ENCODE peak calls at places on chromosomes 7 and 10, in nine cellular contexts. N is stomach; E is adipocyte; W is brain microvascular endothelial cell; J is MG63; G is Karpas-422; S is BJ; L is OCI-LY7; Q is CD8-positive, alpha-beta T cell. B is an unnamed sample.

GRCh38 chr10:77816311-77816710 is 110.2 kb downstream of the DLG5 start:
- DNase-seq in J (no peak), E (no peak), Q (no peak), W (no peak), L (no peak), G (no peak), N (no peak), S (no peak), B (no peak)

GRCh38 chr7:11319491-11320274 is 346.0 kb downstream of the PHF14 start:
- DNase-seq in G (no peak), N (no peak), S (no peak), J (no peak), E (no peak), Q (no peak), W (peak), L (no peak), B (no peak)

GRCh38 chr7:23472556-23472955 is 2.3 kb upstream of the IGF2BP3 start:
- DNase-seq in S (no peak), L (no peak), J (no peak), G (peak), E (no peak), W (no peak), Q (no peak), N (no peak), B (no peak)

GRCh38 chr10:74026428-74026979 is 28.6 kb downstream of the VCL start:
- DNase-seq in W (no peak), Q (no peak), J (no peak), E (no peak), L (no peak), S (no peak), G (peak), N (no peak), B (no peak)

GRCh38 chr10:121302541-121303180 is 295.6 kb downstream of the FGFR2 start:
- DNase-seq in S (no peak), Q (no peak), N (no peak), E (no peak), W (no peak), J (no peak), L (no peak), G (no peak), B (no peak)

GRCh38 chr10:128140425-128140824 is 14.2 kb upstream of the MKI67 start:
- DNase-seq in W (no peak), J (no peak), Q (no peak), G (no peak), S (no peak), N (no peak), E (no peak), L (no peak), B (no peak)

GRCh38 chr7:147509052-147509480 is 1081.5 kb upstream of the C7orf33 start:
- DNase-seq in G (no peak), N (no peak), W (peak), Q (no peak), S (no peak), E (peak), J (no peak), L (no peak), B (no peak)

GRCh38 chr10:75042292-75042974 is 69.0 kb upstream of the SAMD8 start:
- DNase-seq in G (no peak), N (no peak), L (no peak), Q (peak), W (peak), S (peak), E (peak), J (no peak), B (no peak)

GRCh38 chr10:50739618-50740350 is at the start of gene ASAH2B:
- DNase-seq in J (peak), S (peak), L (peak), Q (peak), W (peak), G (peak), N (peak), E (peak), B (no peak)

GRCh38 chr7:38929460-38930171 is 20.6 kb upstream of the VPS41 start:
- DNase-seq in Q (no peak), L (no peak), G (no peak), W (no peak), E (no peak), S (no peak), J (no peak), N (no peak), B (no peak)

GRCh38 chr10:63703740-63704345 is 182.6 kb downstream of the REEP3 start:
- DNase-seq in J (no peak), G (no peak), S (no peak), Q (no peak), L (no peak), E (no peak), N (peak), W (no peak), B (no peak)

GRCh38 chr10:809671-810350 is 120.3 kb upstream of the DIP2C start:
- DNase-seq in Q (no peak), G (no peak), E (no peak), L (no peak), S (no peak), N (no peak), W (no peak), J (no peak), B (no peak)

GRCh38 chr7:12013983-12014382 is 182.0 kb upstream of the THSD7A start:
- DNase-seq in W (no peak), Q (no peak), N (no peak), G (peak), J (no peak), S (no peak), L (no peak), E (no peak), B (no peak)

GRCh38 chr10:78301891-78302738 is 268.5 kb downstream of the RPS24 start:
- DNase-seq in S (no peak), Q (no peak), W (no peak), E (peak), J (no peak), L (peak), G (no peak), N (no peak), B (no peak)

GRCh38 chr7:30625283-30625682 is 30.6 kb downstream of the GARS1 start:
- DNase-seq in W (no peak), J (no peak), Q (no peak), L (no peak), E (no peak), S (no peak), N (no peak), G (no peak), B (no peak)

GRCh38 chr7:91286432-91286831 is 22.2 kb downstream of the FZD1 start:
- DNase-seq in N (no peak), S (no peak), J (peak), W (no peak), Q (no peak), G (peak), L (no peak), E (no peak), B (no peak)

GRCh38 chr10:121926669-121927360 is 1.0 kb downstream of the ATE1 start:
- DNase-seq in G (peak), S (no peak), N (no peak), W (peak), L (peak), J (no peak), Q (no peak), E (peak), B (no peak)

GRCh38 chr7:45564886-45565455 is 9.2 kb upstream of the ADCY1 start:
- DNase-seq in Q (no peak), E (no peak), J (no peak), S (no peak), L (no peak), G (no peak), W (no peak), N (no peak), B (no peak)

GRCh38 chr7:50594734-50595537 is 29.7 kb upstream of the DDC start:
- DNase-seq in W (no peak), S (no peak), J (no peak), E (no peak), Q (no peak), L (no peak), G (peak), N (no peak), B (no peak)

GRCh38 chr10:127426746-127427145 is 122.4 kb upstream of the NPS start:
- DNase-seq in G (no peak), E (no peak), S (no peak), Q (no peak), J (peak), L (no peak), N (no peak), W (no peak), B (no peak)

GRCh38 chr7:114825423-114825951 is 96.4 kb upstream of the MDFIC start:
- DNase-seq in N (no peak), E (no peak), J (no peak), S (no peak), G (no peak), W (no peak), Q (no peak), L (no peak), B (no peak)

GRCh38 chr10:44975487-44976331 is 2.9 kb downstream of the DEPP1 start:
- DNase-seq in J (peak), E (peak), N (peak), L (no peak), S (no peak), G (no peak), W (peak), Q (no peak), B (no peak)

GRCh38 chr7:8536431-8536830 is 103.0 kb downstream of the NXPH1 start:
- DNase-seq in G (peak), E (no peak), N (no peak), Q (no peak), L (peak), S (no peak), J (no peak), W (no peak), B (peak)

GRCh38 chr7:98764946-98765345 is 104.9 kb downstream of the TMEM130 start:
- DNase-seq in N (no peak), E (no peak), S (no peak), G (no peak), L (no peak), Q (no peak), J (no peak), W (no peak), B (no peak)

GRCh38 chr7:128318696-128319095 is 25.0 kb downstream of the RBM28 start:
- DNase-seq in J (no peak), S (no peak), L (no peak), N (no peak), G (no peak), W (no peak), Q (no peak), E (no peak), B (no peak)

DNA sequence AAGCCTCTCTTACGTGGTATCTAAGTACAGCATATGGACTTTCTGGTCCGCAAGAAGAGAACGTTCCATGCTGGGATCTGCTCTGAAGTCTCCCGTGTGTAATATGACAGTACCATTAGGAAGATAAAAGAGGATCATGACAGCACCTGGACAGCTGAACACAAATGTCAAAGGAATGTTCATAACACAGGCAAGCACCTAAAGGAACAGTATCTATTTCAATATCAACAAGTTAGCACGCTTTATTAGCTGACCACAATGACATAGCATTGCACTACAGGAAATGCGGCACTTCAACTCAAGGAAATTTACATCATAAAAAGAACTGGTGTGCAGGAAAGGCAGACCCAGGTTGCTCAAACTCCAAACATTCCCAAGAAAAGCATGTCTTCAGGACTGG is 9.8 kb downstream of the DCLRE1A start:
- DNase-seq in N (no peak), S (no peak), W (no peak), Q (no peak), E (no peak), L (no peak), G (no peak), J (no peak), B (no peak)
- H3K4me3 ChIP-seq in N (no peak), S (no peak), W (no peak), Q (no peak), E (no peak), L (no peak), G (no peak), J (no peak), B (no peak)

DNA sequence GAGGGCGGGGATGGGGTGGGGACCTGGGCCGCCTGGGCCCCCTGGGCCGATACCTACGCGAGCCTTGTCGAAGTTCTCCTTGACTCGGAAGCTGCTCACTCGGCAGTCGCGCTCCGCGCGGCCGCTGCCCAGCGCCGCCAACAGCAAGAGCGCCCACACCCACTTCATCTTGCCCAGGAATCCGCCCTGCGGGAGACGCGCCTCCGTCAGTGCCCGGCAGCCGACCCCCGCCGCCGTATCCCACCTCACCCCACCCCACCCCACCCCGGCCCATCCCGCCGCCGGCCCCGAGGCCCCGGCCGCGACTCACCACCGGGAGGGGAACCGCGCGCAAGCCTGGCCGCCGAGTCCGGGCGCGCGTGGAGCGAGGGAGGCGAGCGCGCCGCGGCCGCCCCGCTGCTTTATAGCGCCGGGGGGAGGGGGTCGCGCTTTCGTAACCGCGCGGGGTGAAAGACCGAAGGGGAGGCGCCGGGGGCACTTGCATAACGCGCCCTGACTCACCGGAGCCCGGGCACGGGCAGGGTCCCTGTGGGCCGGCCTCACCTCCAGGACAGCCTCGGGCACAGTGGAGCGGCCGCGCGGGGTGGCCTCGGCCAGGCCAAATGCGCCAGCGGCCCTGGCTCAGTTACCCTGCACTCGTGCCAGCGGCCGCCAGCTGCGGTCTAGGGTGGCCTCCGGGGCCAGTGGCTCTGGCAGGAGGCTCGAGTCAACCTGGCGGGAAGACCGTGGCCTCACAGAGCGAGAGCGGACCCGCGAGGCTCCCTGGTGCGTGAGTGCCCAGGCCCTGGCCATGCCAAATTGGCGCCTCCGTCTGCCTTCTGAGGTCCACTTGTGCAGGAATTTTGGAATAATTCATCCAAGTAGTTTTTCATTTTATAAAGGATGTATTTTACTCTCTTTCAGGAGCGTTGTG is at the start of gene RBP4:
- DNase-seq in G (no peak), Q (no peak), J (peak), S (no peak), N (no peak), W (peak), E (peak), L (no peak), B (no peak)
- H3K4me3 ChIP-seq in G (no peak), Q (no peak), J (peak), S (peak), N (peak), W (peak), E (peak), L (no peak), B (no peak)

DNA sequence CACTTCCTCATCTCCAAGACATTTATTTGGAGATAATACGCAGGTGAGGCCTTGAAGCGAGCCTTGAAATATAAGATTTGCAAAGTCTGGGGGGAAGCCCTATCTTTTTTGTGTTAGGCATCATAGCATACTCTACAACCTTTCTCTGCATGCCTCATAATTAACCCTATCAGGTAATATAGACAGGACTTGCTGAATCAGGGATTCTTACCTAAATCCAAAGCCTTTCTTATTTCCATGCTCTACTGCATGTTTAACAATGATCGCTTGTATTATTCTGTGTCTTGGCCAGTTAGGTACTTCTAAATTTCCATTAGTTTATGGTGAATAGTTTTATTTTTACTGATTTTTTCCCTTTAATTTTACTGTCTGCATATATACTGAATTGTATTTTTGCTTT is 19.1 kb downstream of the SPAG6 start:
- DNase-seq in W (no peak), Q (no peak), J (no peak), N (no peak), E (no peak), S (no peak), G (no peak), L (no peak), B (no peak)
- H3K4me3 ChIP-seq in W (no peak), Q (no peak), J (no peak), N (no peak), E (no peak), S (no peak), G (no peak), L (no peak), B (no peak)

DNA sequence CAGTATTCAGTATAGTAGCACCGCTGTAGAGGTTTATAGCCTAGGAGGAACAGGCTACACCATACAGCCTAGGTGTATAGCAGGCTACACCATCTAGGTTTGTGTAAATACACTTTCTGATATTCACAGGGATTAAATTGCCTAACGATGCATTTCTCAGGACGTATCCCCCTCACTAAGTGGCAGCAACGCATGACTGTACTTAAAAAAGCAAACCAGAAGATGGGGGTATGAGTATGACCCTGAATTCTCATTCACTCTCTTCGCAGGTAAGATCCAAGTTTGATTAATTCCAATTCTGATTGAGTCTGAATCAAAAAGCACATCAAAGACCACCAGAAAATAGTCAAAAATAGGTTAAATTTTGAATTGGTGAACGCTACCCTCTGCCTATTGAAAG is 972 bp downstream of the ORC5 start:
- DNase-seq in G (peak), J (no peak), E (no peak), W (no peak), N (no peak), Q (no peak), L (peak), S (no peak), B (no peak)
- H3K4me3 ChIP-seq in G (peak), J (peak), E (peak), W (peak), N (peak), Q (peak), L (peak), S (peak), B (peak)

GRCh38 chr10:86289577-86289868 is 77.1 kb downstream of the GRID1 start:
- DNase-seq in G (no peak), W (no peak), Q (peak), L (no peak), J (no peak), N (peak), E (no peak), S (no peak), B (no peak)

GRCh38 chr10:86286591-86287421 is 79.8 kb downstream of the GRID1 start:
- DNase-seq in W (no peak), G (no peak), L (no peak), J (no peak), S (no peak), Q (peak), E (no peak), N (peak), B (no peak)

GRCh38 chr10:86288695-86289576 is 77.7 kb downstream of the GRID1 start:
- DNase-seq in L (no peak), G (no peak), N (peak), Q (peak), W (no peak), S (no peak), E (no peak), J (no peak), B (no peak)

GRCh38 chr10:86287422-86287793 is 79.2 kb downstream of the GRID1 start:
- DNase-seq in J (no peak), S (no peak), E (no peak), Q (peak), W (no peak), G (no peak), L (no peak), N (no peak), B (no peak)

DNA sequence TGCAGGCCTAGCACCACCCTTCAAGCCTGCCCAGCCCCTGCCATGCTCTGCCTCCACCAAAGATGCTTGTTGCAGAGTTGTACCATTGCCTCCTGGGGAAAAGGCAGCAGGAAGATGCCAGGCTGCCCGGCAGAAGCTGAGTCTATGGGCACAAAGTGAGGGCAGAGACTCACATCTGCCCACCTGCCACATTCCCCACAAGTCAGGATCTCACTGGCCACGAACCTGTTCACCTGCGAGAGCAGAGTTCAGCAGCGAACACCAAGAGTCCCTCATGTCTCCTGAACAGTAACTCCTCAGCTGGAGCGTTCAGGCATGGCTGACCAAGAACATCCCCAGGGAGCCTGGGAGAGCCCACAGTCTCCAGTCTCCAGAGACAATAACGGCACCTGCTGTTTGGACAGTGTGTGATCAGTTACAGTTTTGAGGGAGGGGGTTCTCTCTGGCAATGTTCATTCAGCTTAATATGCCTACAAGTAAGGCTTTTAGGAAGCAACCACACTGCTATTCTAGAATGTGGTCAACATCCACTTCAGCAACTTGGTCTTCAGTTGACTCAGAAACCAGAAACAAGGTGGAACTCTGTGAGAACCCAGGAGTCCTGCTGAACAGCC is 78.5 kb downstream of the GRID1 start:
- DNase-seq in S (no peak), J (no peak), E (no peak), L (peak), G (no peak), Q (peak), W (no peak), N (peak), B (no peak)
- H3K4me3 ChIP-seq in S (no peak), J (no peak), E (no peak), L (no peak), G (no peak), Q (no peak), W (no peak), N (no peak), B (no peak)